ENCODE peak calls at places on chromosome 6, in four cellular contexts. I is HepG2, H is K562, R is GM12878. G is an unnamed sample.

GRCh38 chr6:136129365-136129764 is 120.7 kb downstream of the MTFR2 start:
- DNase-seq in H (no peak), R (no peak), I (no peak), G (no peak)

GRCh38 chr6:135192256-135193174 is 11.4 kb downstream of the MYB start:
- DNase-seq in R (no peak), I (no peak), H (peak), G (no peak)

GRCh38 chr6:37061157-37061804 is 55.8 kb downstream of the FGD2 start:
- DNase-seq in I (no peak), H (no peak), R (no peak), G (no peak)

GRCh38 chr6:39520943-39521342 is 198.4 kb upstream of the KCNK16 start:
- DNase-seq in H (no peak), I (no peak), R (no peak), G (no peak)

GRCh38 chr6:150069707-150070106 is 786 bp upstream of the ULBP3 start:
- DNase-seq in H (no peak), I (no peak), R (no peak), G (no peak)

GRCh38 chr6:31473780-31474725 is 23.9 kb upstream of the MICB start:
- DNase-seq in R (no peak), H (no peak), I (no peak), G (no peak)

GRCh38 chr6:156925718-156926607 is 148.8 kb downstream of the ARID1B start:
- DNase-seq in H (no peak), R (no peak), I (no peak), G (no peak)

GRCh38 chr6:123509112-123509511 is 127.6 kb downstream of the TRDN start:
- DNase-seq in I (no peak), H (no peak), R (no peak), G (no peak)

GRCh38 chr6:138431276-138432062 is 27.4 kb downstream of the HEBP2 start:
- DNase-seq in I (no peak), R (no peak), H (no peak), G (no peak)

GRCh38 chr6:110544472-110544871 is 68.1 kb upstream of the SLC22A16 start:
- DNase-seq in R (no peak), I (no peak), H (no peak), G (no peak)

GRCh38 chr6:157921685-157922367 is 59.8 kb upstream of the SYNJ2 start:
- DNase-seq in H (no peak), I (no peak), R (no peak), G (no peak)

GRCh38 chr6:125201961-125202729 is 48.6 kb downstream of the TPD52L1 start:
- DNase-seq in R (no peak), H (peak), I (no peak), G (no peak)

GRCh38 chr6:35415065-35415880 is 36.9 kb upstream of the FANCE start:
- DNase-seq in R (no peak), I (peak), H (peak), G (peak)

GRCh38 chr6:42001506-42001905 is 48.8 kb upstream of the TAF8 start:
- DNase-seq in H (no peak), I (no peak), R (no peak), G (no peak)

GRCh38 chr6:117237561-117237960 is 27.8 kb upstream of the VGLL2 start:
- DNase-seq in R (no peak), H (no peak), I (no peak), G (no peak)

GRCh38 chr6:134822920-134823430 is 126.9 kb downstream of the ALDH8A1 start:
- DNase-seq in R (peak), I (peak), H (peak), G (peak)

GRCh38 chr6:6940031-6940664 is 167.6 kb upstream of the RREB1 start:
- DNase-seq in I (no peak), H (no peak), R (no peak), G (no peak)

GRCh38 chr6:54516331-54516730 is 208.1 kb downstream of the TINAG start:
- DNase-seq in I (no peak), H (no peak), R (no peak), G (no peak)

GRCh38 chr6:41664271-41664670 is 26.0 kb downstream of the MDFI start:
- DNase-seq in R (no peak), H (no peak), I (no peak), G (no peak)

GRCh38 chr6:17042422-17043147 is 59.3 kb upstream of the STMND1 start:
- DNase-seq in H (no peak), R (no peak), I (peak), G (peak)

GRCh38 chr6:124854338-124854922 is 107.8 kb upstream of the RNF217 start:
- DNase-seq in I (no peak), R (no peak), H (no peak), G (no peak)

GRCh38 chr6:36028088-36028886 is 679 bp downstream of the MAPK14 start:
- DNase-seq in H (no peak), R (no peak), I (peak), G (peak)

GRCh38 chr6:141667580-141668309 is 465.0 kb upstream of the GJE1 start:
- DNase-seq in R (no peak), I (no peak), H (no peak), G (no peak)

GRCh38 chr6:97594834-97595233 is 311.8 kb upstream of the MMS22L start:
- DNase-seq in R (no peak), I (no peak), H (no peak), G (no peak)

GRCh38 chr6:6704423-6705060 is 116.0 kb downstream of the LY86 start:
- DNase-seq in I (no peak), H (peak), R (no peak), G (no peak)

GRCh38 chr6:11232968-11233626 is 629 bp upstream of the NEDD9 start:
- DNase-seq in R (no peak), H (peak), I (peak), G (no peak)

GRCh38 chr6:121652726-121653623 is 217.5 kb downstream of the GJA1 start:
- DNase-seq in R (no peak), I (no peak), H (no peak), G (no peak)
- TF ChIP-seq CBFB in R (no peak), I (no peak), H (no peak), G (no peak)

GRCh38 chr6:48670546-48670945 is 559.5 kb upstream of the PTCHD4 start:
- DNase-seq in I (no peak), R (no peak), H (no peak), G (no peak)

GRCh38 chr6:48667797-48668196 is 556.8 kb upstream of the PTCHD4 start:
- DNase-seq in R (no peak), I (no peak), H (no peak), G (no peak)

GRCh38 chr6:48671506-48671905 is 560.5 kb upstream of the PTCHD4 start:
- DNase-seq in I (no peak), R (no peak), H (no peak), G (no peak)
- TF ChIP-seq CBFB in I (no peak), R (no peak), H (no peak), G (no peak)

GRCh38 chr6:166307082-166307980 is 861 bp downstream of the PRR18 start:
- DNase-seq in H (no peak), R (no peak), I (no peak), G (peak)
- TF ChIP-seq CBFB in H (no peak), R (no peak), I (no peak), G (no peak)

DNA sequence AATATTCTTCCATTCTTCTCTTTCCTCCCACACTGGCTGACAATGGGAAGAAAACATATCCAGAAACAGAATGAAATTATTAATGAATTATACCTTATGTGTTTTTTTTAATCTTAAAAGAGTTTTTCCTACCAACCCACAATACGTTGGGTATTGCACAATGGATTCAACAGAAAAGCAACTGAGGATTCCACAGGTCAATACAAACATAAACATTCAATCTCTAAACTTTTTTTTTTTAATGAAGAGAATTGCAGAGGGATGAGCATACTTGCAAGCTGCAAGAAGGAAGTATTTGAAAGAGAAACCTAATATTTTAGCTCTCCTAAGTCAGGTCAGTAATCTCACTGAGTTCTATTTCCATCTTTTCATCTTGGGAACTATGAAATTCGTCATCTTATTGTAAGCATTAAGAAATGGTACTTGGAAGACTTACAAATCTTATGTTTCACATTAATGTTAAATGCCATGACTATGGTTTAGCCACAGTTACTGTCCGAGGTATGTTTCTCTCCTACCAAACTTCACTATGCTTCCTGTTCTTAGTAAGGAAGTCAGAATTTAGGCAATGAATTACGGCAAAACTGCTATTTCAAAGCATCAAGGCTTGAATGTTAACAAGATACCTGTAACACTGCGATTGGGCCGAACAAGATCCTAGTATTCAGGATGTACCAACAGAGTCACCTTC is 100.8 kb downstream of the HIVEP2 start:
- DNase-seq in R (no peak), I (no peak), H (no peak), G (no peak)
- TF ChIP-seq CBFB in R (no peak), I (no peak), H (no peak), G (no peak)

GRCh38 chr6:109417646-109418045 is 22.8 kb downstream of the PPIL6 start:
- DNase-seq in H (no peak), R (no peak), I (no peak), G (no peak)

GRCh38 chr6:109420751-109421150 is 19.7 kb downstream of the PPIL6 start:
- DNase-seq in H (no peak), R (no peak), I (no peak), G (no peak)

GRCh38 chr6:109424946-109425345 is 15.5 kb downstream of the PPIL6 start:
- DNase-seq in I (no peak), H (no peak), R (no peak), G (no peak)

GRCh38 chr6:109421184-109421583 is 19.2 kb downstream of the PPIL6 start:
- DNase-seq in I (no peak), H (no peak), R (no peak), G (no peak)
- TF ChIP-seq CBFB in I (no peak), H (no peak), R (no peak), G (no peak)

DNA sequence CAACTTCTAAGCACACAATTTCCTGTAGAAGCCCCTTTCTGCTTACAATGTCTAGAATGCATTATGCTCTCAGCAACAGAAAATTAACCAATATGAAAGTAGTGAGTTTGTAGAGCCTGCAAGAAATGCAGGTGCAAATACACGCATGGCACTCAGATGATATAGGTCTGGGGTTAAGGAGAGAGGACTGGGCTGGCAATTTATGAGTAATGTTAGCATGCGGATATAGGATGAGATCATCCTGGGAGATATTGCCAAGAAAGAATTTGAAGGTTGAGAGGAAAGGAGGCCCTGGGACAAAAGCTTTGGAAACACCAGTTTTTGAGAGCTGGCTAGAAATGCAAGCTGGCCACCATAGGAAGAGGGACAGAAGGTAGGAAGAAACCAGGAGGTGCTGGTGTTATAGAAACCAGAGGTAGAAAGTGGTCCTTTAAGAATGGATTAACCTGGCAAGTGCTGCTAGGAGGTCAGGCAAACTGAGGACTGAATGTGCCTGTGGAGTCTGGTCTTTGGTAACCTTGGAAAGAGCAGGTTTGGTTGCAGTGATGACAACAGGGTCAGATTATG is 183.2 kb upstream of the MYLIP start:
- DNase-seq in R (no peak), I (no peak), H (no peak), G (no peak)
- TF ChIP-seq CBFB in R (no peak), I (no peak), H (no peak), G (no peak)

DNA sequence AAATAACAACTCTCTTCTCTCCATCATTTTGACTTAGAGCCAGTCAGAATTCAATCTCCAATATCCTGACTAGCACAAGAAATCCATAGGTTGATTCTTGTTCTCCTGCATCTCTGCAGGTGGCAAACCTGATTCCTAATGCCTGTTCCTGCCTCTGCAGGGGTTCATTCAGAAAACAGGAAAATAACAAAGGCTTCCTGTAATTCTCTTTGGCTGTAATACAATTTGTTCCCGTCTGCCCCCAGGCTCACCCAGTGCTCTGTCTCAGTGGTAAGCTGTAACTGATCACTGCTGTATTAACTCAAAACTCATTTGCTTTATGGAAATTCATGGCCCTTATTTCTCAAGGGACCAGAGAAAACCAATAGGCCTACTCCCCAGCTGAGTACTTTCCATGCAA is 88.6 kb downstream of the OPRM1 start:
- DNase-seq in I (no peak), H (no peak), R (no peak), G (no peak)
- TF ChIP-seq CBFB in I (no peak), H (no peak), R (no peak), G (no peak)

GRCh38 chr6:52518279-52518944 is 58.4 kb downstream of the TRAM2 start:
- DNase-seq in H (no peak), R (no peak), I (no peak), G (no peak)

GRCh38 chr6:52516943-52517342 is 59.9 kb downstream of the TRAM2 start:
- DNase-seq in H (no peak), I (no peak), R (no peak), G (no peak)

GRCh38 chr6:52516269-52516668 is 60.6 kb downstream of the TRAM2 start:
- DNase-seq in R (no peak), H (no peak), I (no peak), G (no peak)

GRCh38 chr6:52519618-52520017 is 57.2 kb downstream of the TRAM2 start:
- DNase-seq in I (no peak), H (no peak), R (no peak), G (no peak)

DNA sequence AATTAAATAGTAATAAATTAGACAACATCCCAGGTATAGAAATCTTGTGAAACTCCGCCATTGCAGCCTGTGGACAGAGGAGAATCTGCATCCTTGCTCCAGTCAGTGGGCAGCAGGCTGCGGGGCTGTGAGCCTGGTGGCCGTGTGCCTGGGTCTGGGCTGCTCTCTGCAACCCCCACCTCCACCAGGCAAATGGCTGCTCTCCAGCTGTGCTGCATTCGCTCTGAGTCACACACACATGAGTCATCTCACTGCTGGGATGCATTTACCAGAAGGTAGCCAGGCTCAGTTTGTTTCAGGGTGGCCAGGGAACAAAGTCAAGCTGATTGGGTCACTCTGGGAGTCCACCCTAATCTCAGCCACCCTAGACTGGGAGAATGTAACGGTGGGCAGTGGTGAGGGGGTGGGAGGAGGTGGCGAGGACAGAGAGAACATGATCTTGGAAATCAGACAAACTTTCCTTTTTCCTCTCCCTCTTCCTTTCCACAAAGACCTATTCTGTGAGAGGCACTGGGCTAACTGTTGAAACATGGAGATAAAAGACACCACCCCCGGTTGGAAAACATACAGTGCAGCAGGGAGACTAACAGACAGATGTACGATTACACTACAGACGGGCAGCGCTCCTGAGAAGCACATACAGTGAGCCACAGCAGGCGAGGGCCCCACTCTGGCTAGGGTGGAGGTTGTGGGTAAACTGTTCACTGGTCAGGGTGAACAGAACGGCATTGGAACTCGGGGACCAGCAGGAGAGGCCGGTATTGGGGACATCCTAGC is 59.2 kb downstream of the TRAM2 start:
- DNase-seq in H (peak), R (no peak), I (peak), G (peak)
- TF ChIP-seq CBFB in H (no peak), R (no peak), I (no peak), G (no peak)

G was measured in WTC11.